ENCODE peak calls at places on chromosomes 11 and 22, in six cellular contexts. E, Y, N, R, C and M are unnamed samples.

GRCh38 chr22:38262051-38262795 is 10.6 kb downstream of the TMEM184B start:
- DNase-seq in R (no peak), E (peak), Y (peak), N (no peak), C (no peak), M (no peak)

GRCh38 chr11:22426915-22427314 is 88.7 kb downstream of the SLC17A6 start:
- DNase-seq in Y (no peak), R (no peak), C (no peak), N (no peak), E (no peak), M (no peak)

GRCh38 chr11:121437018-121437685 is 15.0 kb upstream of the SORL1 start:
- DNase-seq in R (no peak), E (no peak), Y (no peak), C (no peak), N (no peak), M (no peak)

GRCh38 chr11:126317681-126318641 is 14.1 kb downstream of the DCPS start:
- DNase-seq in Y (no peak), R (no peak), N (no peak), C (peak), E (peak), M (no peak)

GRCh38 chr11:11215058-11215815 is 137.8 kb downstream of the CSNK2A3 start:
- DNase-seq in Y (no peak), E (no peak), N (no peak), C (no peak), R (no peak), M (no peak)

GRCh38 chr22:38467904-38468760 is at the start of gene KDELR3:
- DNase-seq in R (no peak), Y (peak), E (peak), C (no peak), N (no peak), M (no peak)

GRCh38 chr11:84922836-84923235 is 704.3 kb downstream of the DLG2 start:
- DNase-seq in E (no peak), Y (no peak), R (no peak), C (no peak), N (no peak), M (no peak)

GRCh38 chr11:2148253-2149000 is 9.2 kb upstream of the IGF2 start:
- DNase-seq in C (no peak), R (no peak), E (no peak), N (no peak), Y (no peak), M (no peak)

GRCh38 chr22:30910358-30910757 is 58.2 kb downstream of the MORC2 start:
- DNase-seq in R (no peak), N (no peak), C (no peak), Y (no peak), E (no peak), M (no peak)

GRCh38 chr11:99555506-99555905 is 534.8 kb downstream of the CNTN5 start:
- DNase-seq in Y (no peak), R (no peak), C (no peak), E (no peak), N (no peak), M (no peak)

GRCh38 chr11:94721565-94722292 is 46.4 kb upstream of the AMOTL1 start:
- DNase-seq in C (no peak), N (no peak), E (no peak), R (no peak), Y (no peak), M (no peak)